ENCODE peak calls at places on chromosomes 12 and 14, in eight cellular contexts. C, P, T, U, D, S, X and L are unnamed samples.

GRCh38 chr12:89154743-89155530 is 197.4 kb downstream of the DUSP6 start:
- DNase-seq in C (no peak), P (peak; percentile 8), T (no peak), U (no peak), D (peak; percentile 12), S (no peak), X (no peak), L (peak; percentile 77)

GRCh38 chr12:111174283-111175108 is 194.4 kb downstream of the PHETA1 start:
- DNase-seq in C (no peak), P (no peak), T (no peak), U (no peak), D (peak; percentile 67), S (no peak), X (peak; percentile 20), L (no peak)

GRCh38 chr12:71392521-71393145 is 47.0 kb upstream of the LGR5 start:
- DNase-seq in C (peak; percentile 64), P (peak; percentile 70), T (peak; percentile 65), U (no peak), D (peak; percentile 5), S (peak; percentile 50), X (peak; percentile 82), L (peak; percentile 64)

GRCh38 chr12:70317781-70318180 is 48.3 kb upstream of the KCNMB4 start:
- DNase-seq in C (no peak), P (no peak), T (no peak), U (no peak), D (no peak), S (no peak), X (no peak), L (no peak)

GRCh38 chr12:62772556-62772955 is 162.4 kb downstream of the PPM1H start:
- DNase-seq in C (no peak), P (peak; percentile 47), T (no peak), U (no peak), D (no peak), S (no peak), X (peak; percentile 57), L (peak; percentile 60)

GRCh38 chr14:69612759-69613145 is 1.4 kb downstream of the SUSD6 start:
- DNase-seq in C (no peak), P (no peak), T (no peak), U (no peak), D (no peak), S (no peak), X (peak; percentile 40), L (no peak)

GRCh38 chr14:90816686-90817436 is 631 bp upstream of the TTC7B start:
- DNase-seq in C (no peak), P (no peak), T (no peak), U (no peak), D (no peak), S (no peak), X (no peak), L (no peak)

GRCh38 chr12:102917026-102917787 is at the start of gene PAH:
- DNase-seq in C (no peak), P (no peak), T (no peak), U (no peak), D (no peak), S (no peak), X (no peak), L (no peak)

GRCh38 chr14:58298880-58299664 is 717 bp downstream of the ARID4A start:
- DNase-seq in C (peak; percentile 53), P (no peak), T (no peak), U (peak; percentile 42), D (no peak), S (no peak), X (peak; percentile 25), L (peak; percentile 7)

GRCh38 chr12:11969437-11970154 is 101.1 kb upstream of the BCL2L14 start:
- DNase-seq in C (no peak), P (no peak), T (no peak), U (no peak), D (no peak), S (no peak), X (no peak), L (no peak)

GRCh38 chr12:98227162-98227561 is 288.2 kb upstream of the TMPO start:
- DNase-seq in C (no peak), P (peak; percentile 21), T (no peak), U (no peak), D (no peak), S (no peak), X (peak; percentile 13), L (peak; percentile 24)

GRCh38 chr14:61026523-61026922 is 45.5 kb downstream of the SLC38A6 start:
- DNase-seq in C (no peak), P (no peak), T (no peak), U (no peak), D (no peak), S (no peak), X (no peak), L (no peak)

GRCh38 chr14:61258985-61259384 is 22.2 kb downstream of the TMEM30B start:
- DNase-seq in C (no peak), P (peak; percentile 21), T (no peak), U (no peak), D (no peak), S (no peak), X (peak; percentile 28), L (peak; percentile 41)

GRCh38 chr14:61121293-61121897 is 140.3 kb downstream of the SLC38A6 start:
- DNase-seq in C (no peak), P (no peak), T (no peak), U (no peak), D (no peak), S (no peak), X (no peak), L (peak; percentile 80)

GRCh38 chr14:26622611-26623010 is 24.8 kb upstream of the NOVA1 start:
- DNase-seq in C (no peak), P (no peak), T (no peak), U (no peak), D (no peak), S (no peak), X (no peak), L (no peak)

GRCh38 chr12:93060071-93060665 is 131.1 kb upstream of the EEA1 start:
- DNase-seq in C (no peak), P (no peak), T (no peak), U (no peak), D (no peak), S (no peak), X (no peak), L (no peak)

GRCh38 chr14:90692061-90692460 is 124.2 kb downstream of the TTC7B start:
- DNase-seq in C (no peak), P (peak; percentile 67), T (no peak), U (no peak), D (no peak), S (no peak), X (no peak), L (peak; percentile 67)

GRCh38 chr12:11648514-11649412 is 711 bp upstream of the ETV6 start:
- DNase-seq in C (peak; percentile 97), P (peak; percentile 82), T (no peak), U (peak; percentile 68), D (peak; percentile 85), S (peak; percentile 72), X (peak; percentile 92), L (peak; percentile 84)

GRCh38 chr12:67222302-67222701 is 46.9 kb upstream of the CAND1 start:
- DNase-seq in C (peak; percentile 13), P (peak; percentile 10), T (no peak), U (no peak), D (no peak), S (no peak), X (no peak), L (peak; percentile 18)